ENCODE peak calls at places on chromosomes 1 and 21, in six cellular contexts. One of them, this sample, is unnamed.

GRCh38 chr1:178086294-178087255 is 7.3 kb upstream of the RASAL2 start:
- DNase-seq in activated CD4-positive, alpha-beta T cell treated with anti-CD3 and anti-CD28 coated beads for 48 hours: no peak
- DNase-seq in NCI-H226: no peak
- DNase-seq in germinal center: no peak
- DNase-seq in EL: peak
- DNase-seq in sigmoid colon: no peak
- DNase-seq in this sample: no peak

GRCh38 chr1:111571987-111572386 is 47.6 kb upstream of the RAP1A start:
- DNase-seq in activated CD4-positive, alpha-beta T cell treated with anti-CD3 and anti-CD28 coated beads for 48 hours: no peak
- DNase-seq in NCI-H226: peak
- DNase-seq in germinal center: no peak
- DNase-seq in EL: peak
- DNase-seq in sigmoid colon: no peak
- DNase-seq in this sample: peak

GRCh38 chr1:229553621-229554120 is 4.8 kb downstream of the ABCB10 start:
- DNase-seq in activated CD4-positive, alpha-beta T cell treated with anti-CD3 and anti-CD28 coated beads for 48 hours: no peak
- DNase-seq in NCI-H226: no peak
- DNase-seq in germinal center: no peak
- DNase-seq in EL: no peak
- DNase-seq in sigmoid colon: no peak
- DNase-seq in this sample: no peak

GRCh38 chr1:207997486-207998268 is 86.8 kb upstream of the CD34 start:
- DNase-seq in activated CD4-positive, alpha-beta T cell treated with anti-CD3 and anti-CD28 coated beads for 48 hours: peak
- DNase-seq in NCI-H226: peak
- DNase-seq in germinal center: peak
- DNase-seq in EL: peak
- DNase-seq in sigmoid colon: peak
- DNase-seq in this sample: peak

GRCh38 chr1:183477986-183478781 is 5.9 kb downstream of the SMG7 start:
- DNase-seq in activated CD4-positive, alpha-beta T cell treated with anti-CD3 and anti-CD28 coated beads for 48 hours: no peak
- DNase-seq in NCI-H226: no peak
- DNase-seq in germinal center: peak
- DNase-seq in EL: no peak
- DNase-seq in sigmoid colon: no peak
- DNase-seq in this sample: no peak

GRCh38 chr21:26945916-26946315 is 21.0 kb downstream of the ADAMTS5 start:
- DNase-seq in activated CD4-positive, alpha-beta T cell treated with anti-CD3 and anti-CD28 coated beads for 48 hours: no peak
- DNase-seq in NCI-H226: no peak
- DNase-seq in germinal center: no peak
- DNase-seq in EL: no peak
- DNase-seq in sigmoid colon: no peak
- DNase-seq in this sample: no peak

GRCh38 chr1:201216395-201217085 is 25.9 kb downstream of the IGFN1 start:
- DNase-seq in activated CD4-positive, alpha-beta T cell treated with anti-CD3 and anti-CD28 coated beads for 48 hours: no peak
- DNase-seq in NCI-H226: no peak
- DNase-seq in germinal center: no peak
- DNase-seq in EL: no peak
- DNase-seq in sigmoid colon: no peak
- DNase-seq in this sample: no peak

GRCh38 chr1:1021010-1021845 is 1.3 kb downstream of the AGRN start:
- DNase-seq in activated CD4-positive, alpha-beta T cell treated with anti-CD3 and anti-CD28 coated beads for 48 hours: no peak
- DNase-seq in NCI-H226: peak
- DNase-seq in germinal center: no peak
- DNase-seq in EL: peak
- DNase-seq in sigmoid colon: peak
- DNase-seq in this sample: peak

GRCh38 chr1:225471453-225472301 is 43.8 kb upstream of the LBR start:
- DNase-seq in activated CD4-positive, alpha-beta T cell treated with anti-CD3 and anti-CD28 coated beads for 48 hours: no peak
- DNase-seq in NCI-H226: no peak
- DNase-seq in germinal center: no peak
- DNase-seq in EL: no peak
- DNase-seq in sigmoid colon: peak
- DNase-seq in this sample: no peak

GRCh38 chr21:41166947-41167346 is 1.0 kb upstream of the BACE2 start:
- DNase-seq in activated CD4-positive, alpha-beta T cell treated with anti-CD3 and anti-CD28 coated beads for 48 hours: no peak
- DNase-seq in NCI-H226: no peak
- DNase-seq in germinal center: no peak
- DNase-seq in EL: no peak
- DNase-seq in sigmoid colon: peak
- DNase-seq in this sample: no peak

GRCh38 chr21:37071561-37072238 is 1.2 kb downstream of the PIGP start:
- DNase-seq in activated CD4-positive, alpha-beta T cell treated with anti-CD3 and anti-CD28 coated beads for 48 hours: peak
- DNase-seq in NCI-H226: peak
- DNase-seq in germinal center: peak
- DNase-seq in EL: peak
- DNase-seq in sigmoid colon: peak
- DNase-seq in this sample: peak

GRCh38 chr1:20250346-20250989 is 40.2 kb upstream of the VWA5B1 start:
- DNase-seq in activated CD4-positive, alpha-beta T cell treated with anti-CD3 and anti-CD28 coated beads for 48 hours: peak
- DNase-seq in NCI-H226: no peak
- DNase-seq in germinal center: no peak
- DNase-seq in EL: no peak
- DNase-seq in sigmoid colon: peak
- DNase-seq in this sample: peak

GRCh38 chr1:220880726-220881506 is 1.7 kb downstream of the HLX start:
- DNase-seq in activated CD4-positive, alpha-beta T cell treated with anti-CD3 and anti-CD28 coated beads for 48 hours: peak
- DNase-seq in NCI-H226: no peak
- DNase-seq in germinal center: no peak
- DNase-seq in EL: peak
- DNase-seq in sigmoid colon: peak
- DNase-seq in this sample: peak

GRCh38 chr1:190353538-190354101 is 124.0 kb downstream of the BRINP3 start:
- DNase-seq in activated CD4-positive, alpha-beta T cell treated with anti-CD3 and anti-CD28 coated beads for 48 hours: no peak
- DNase-seq in NCI-H226: no peak
- DNase-seq in germinal center: no peak
- DNase-seq in EL: no peak
- DNase-seq in sigmoid colon: no peak
- DNase-seq in this sample: peak

GRCh38 chr1:19473119-19473518 is 12.2 kb downstream of the CAPZB start:
- DNase-seq in activated CD4-positive, alpha-beta T cell treated with anti-CD3 and anti-CD28 coated beads for 48 hours: no peak
- DNase-seq in NCI-H226: no peak
- DNase-seq in germinal center: no peak
- DNase-seq in EL: no peak
- DNase-seq in sigmoid colon: no peak
- DNase-seq in this sample: no peak

GRCh38 chr1:2213576-2214505 is 14.3 kb upstream of the SKI start:
- DNase-seq in activated CD4-positive, alpha-beta T cell treated with anti-CD3 and anti-CD28 coated beads for 48 hours: no peak
- DNase-seq in NCI-H226: no peak
- DNase-seq in germinal center: no peak
- DNase-seq in EL: peak
- DNase-seq in sigmoid colon: peak
- DNase-seq in this sample: no peak

GRCh38 chr21:35737899-35738341 is 322.4 kb downstream of the SETD4 start:
- DNase-seq in activated CD4-positive, alpha-beta T cell treated with anti-CD3 and anti-CD28 coated beads for 48 hours: no peak
- DNase-seq in NCI-H226: no peak
- DNase-seq in germinal center: no peak
- DNase-seq in EL: peak
- DNase-seq in sigmoid colon: peak
- DNase-seq in this sample: no peak

GRCh38 chr1:189764391-189765320 is 713.0 kb downstream of the BRINP3 start:
- DNase-seq in activated CD4-positive, alpha-beta T cell treated with anti-CD3 and anti-CD28 coated beads for 48 hours: no peak
- DNase-seq in NCI-H226: no peak
- DNase-seq in germinal center: no peak
- DNase-seq in EL: no peak
- DNase-seq in sigmoid colon: no peak
- DNase-seq in this sample: no peak